ENCODE peak calls at places on chromosomes 1 and 21, in four cellular contexts. I is glutamatergic neuron; W is NCI-H2029; A is activated CD4-positive, alpha-beta T cell treated with anti-CD3 and anti-CD28 coated beads, Interleukin-2, amount 10 ng/mL, durations not matched to agents 24 days and 14 days. U is an unnamed sample.

GRCh38 chr1:223827193-223827663 is 18.5 kb downstream of the TP53BP2 start:
- DNase-seq in I (no peak), W (no peak), A (no peak), U (no peak)

GRCh38 chr1:56978819-56979218 is 13.0 kb upstream of the C8B start:
- DNase-seq in I (no peak), W (no peak), A (no peak), U (no peak)

GRCh38 chr1:208120426-208120790 is 123.8 kb downstream of the PLXNA2 start:
- DNase-seq in I (no peak), W (no peak), A (no peak), U (no peak)

GRCh38 chr1:117059334-117059677 is 820 bp upstream of the TTF2 start:
- DNase-seq in I (peak; percentile 55), W (peak; percentile 42), A (peak; percentile 93), U (no peak)

GRCh38 chr1:70436617-70437236 is 25.7 kb downstream of the CTH start:
- DNase-seq in I (no peak), W (no peak), A (no peak), U (no peak)

GRCh38 chr1:43205671-43206070 is 33.5 kb downstream of the CFAP57 start:
- DNase-seq in I (no peak), W (no peak), A (no peak), U (no peak)

GRCh38 chr1:109539676-109540075 is at the start of gene GPR61:
- DNase-seq in I (peak; percentile 56), W (no peak), A (peak; percentile 41), U (no peak)

GRCh38 chr1:25430073-25430665 is 528 bp upstream of the MACO1 start:
- DNase-seq in I (peak; percentile 88), W (peak; percentile 66), A (peak; percentile 97), U (peak; percentile 88)

GRCh38 chr21:45407629-45408247 is 2.8 kb downstream of the COL18A1 start:
- DNase-seq in I (no peak), W (no peak), A (no peak), U (no peak)

GRCh38 chr1:98919652-98920051 is 85.0 kb downstream of the PLPPR5 start:
- DNase-seq in I (no peak), W (no peak), A (no peak), U (no peak)

GRCh38 chr1:58819719-58820118 is 35.9 kb upstream of the JUN start:
- DNase-seq in I (no peak), W (no peak), A (no peak), U (no peak)

GRCh38 chr21:33266784-33267135 is 593 bp downstream of the IL10RB start:
- DNase-seq in I (no peak), W (no peak), A (peak; percentile 76), U (no peak)

GRCh38 chr1:117582341-117582902 is 23.4 kb upstream of the TENT5C start:
- DNase-seq in I (no peak), W (no peak), A (no peak), U (no peak)

GRCh38 chr1:183069562-183070216 is 46.5 kb downstream of the LAMC1 start:
- DNase-seq in I (no peak), W (peak; percentile 64), A (no peak), U (no peak)

GRCh38 chr1:80639777-80640533 is 1160.8 kb upstream of the ADGRL2 start:
- DNase-seq in I (no peak), W (no peak), A (no peak), U (no peak)

GRCh38 chr1:185315364-185316108 is 1.5 kb downstream of the IVNS1ABP start:
- DNase-seq in I (no peak), W (no peak), A (peak; percentile 73), U (no peak)

GRCh38 chr1:106226550-106226949 is 829.9 kb upstream of the PRMT6 start:
- DNase-seq in I (no peak), W (no peak), A (no peak), U (no peak)

GRCh38 chr1:231872461-231872910 is 245.9 kb downstream of the DISC1 start:
- DNase-seq in I (no peak), W (no peak), A (no peak), U (no peak)

GRCh38 chr1:87684786-87685185 is 356.1 kb downstream of the LMO4 start:
- DNase-seq in I (no peak), W (peak; percentile 22), A (no peak), U (peak; percentile 71)

GRCh38 chr1:162141273-162142023 is 72.0 kb downstream of the NOS1AP start:
- DNase-seq in I (no peak), W (no peak), A (no peak), U (no peak)

GRCh38 chr1:21013510-21013909 is 163.2 kb downstream of the EIF4G3 start:
- DNase-seq in I (no peak), W (no peak), A (no peak), U (no peak)

GRCh38 chr1:185016880-185017279 is 28.5 kb upstream of the RNF2 start:
- DNase-seq in I (no peak), W (no peak), A (no peak), U (no peak)

GRCh38 chr1:50346621-50347020 is 76.6 kb downstream of the DMRTA2 start:
- DNase-seq in I (no peak), W (no peak), A (no peak), U (no peak)

GRCh38 chr1:85502171-85502570 is 37.2 kb upstream of the DDAH1 start:
- DNase-seq in I (no peak), W (no peak), A (no peak), U (no peak)

GRCh38 chr21:46066843-46067331 is 31.0 kb upstream of the COL6A2 start:
- DNase-seq in I (no peak), W (no peak), A (no peak), U (no peak)

GRCh38 chr1:1058088-1058905 is 15.8 kb downstream of the RNF223 start:
- DNase-seq in I (no peak), W (no peak), A (no peak), U (no peak)

GRCh38 chr1:208036177-208036808 is 125.4 kb upstream of the CD34 start:
- DNase-seq in I (no peak), W (no peak), A (no peak), U (no peak)

GRCh38 chr1:101242331-101243050 is 5.7 kb downstream of the S1PR1 start:
- DNase-seq in I (no peak), W (no peak), A (no peak), U (no peak)

GRCh38 chr1:206503591-206504362 is 3.6 kb upstream of the RASSF5 start:
- DNase-seq in I (no peak), W (no peak), A (peak; percentile 71), U (peak; percentile 95)

GRCh38 chr1:66933887-66934700 is 9.3 kb downstream of the MIER1 start:
- DNase-seq in I (no peak), W (no peak), A (peak; percentile 61), U (no peak)

GRCh38 chr1:169003864-169004516 is 102.5 kb upstream of the ATP1B1 start:
- DNase-seq in I (no peak), W (no peak), A (no peak), U (no peak)

GRCh38 chr1:150072959-150073358 is 5.4 kb downstream of the VPS45 start:
- DNase-seq in I (no peak), W (no peak), A (no peak), U (no peak)

GRCh38 chr1:28553229-28553930 is 495 bp downstream of the TRNAU1AP start:
- DNase-seq in I (peak; percentile 62), W (no peak), A (peak; percentile 83), U (peak; percentile 59)

GRCh38 chr1:41758904-41759548 is 159.7 kb downstream of the HIVEP3 start:
- DNase-seq in I (no peak), W (no peak), A (no peak), U (no peak)

GRCh38 chr1:43359696-43360095 is 915 bp downstream of the CDC20 start:
- DNase-seq in I (no peak), W (no peak), A (peak; percentile 60), U (no peak)

GRCh38 chr1:152441756-152442155 is 27.7 kb upstream of the CRNN start:
- DNase-seq in I (no peak), W (no peak), A (peak; percentile 51), U (no peak)

GRCh38 chr1:210587547-210587946 is 258.8 kb downstream of the HHAT start:
- DNase-seq in I (no peak), W (no peak), A (no peak), U (peak; percentile 34)

GRCh38 chr1:154353460-154353904 is 28.2 kb downstream of the ATP8B2 start:
- DNase-seq in I (no peak), W (no peak), A (peak; percentile 79), U (no peak)

GRCh38 chr1:54506594-54506993 is 41.4 kb upstream of the ACOT11 start:
- DNase-seq in I (no peak), W (no peak), A (no peak), U (no peak)

GRCh38 chr1:100443739-100444571 is 91.6 kb downstream of the CDC14A start:
- DNase-seq in I (no peak), W (no peak), A (peak; percentile 82), U (no peak)